ENCODE peak calls at places on chromosomes 4 and X, in seven cellular contexts. B is K562, Y is SK-N-SH, J is GM12878, P is HCT116, M is H1, W is HepG2. N is an unnamed sample.
A peak's percentile ranks its signal among the peaks of the same experiment; 100 is the strongest.

GRCh38 chrX:124433186-124433585 is 86.8 kb downstream of the SH2D1A start:
- DNase-seq in J (no peak), W (no peak), B (no peak), Y (no peak), P (no peak), M (no peak), N (no peak)

GRCh38 chr4:72858328-72858727 is 211.2 kb downstream of the COX18 start:
- DNase-seq in W (no peak), J (no peak), B (no peak), P (no peak), M (no peak), Y (no peak), N (no peak)

GRCh38 chr4:57077550-57078311 is 32.5 kb downstream of the IGFBP7 start:
- DNase-seq in W (peak; percentile 50), J (no peak), B (no peak), Y (no peak), P (no peak), M (no peak), N (no peak)

GRCh38 chr4:5084911-5085475 is 33.7 kb downstream of the STK32B start:
- DNase-seq in J (no peak), W (no peak), Y (no peak), B (no peak), P (no peak), M (no peak), N (no peak)

GRCh38 chrX:110964761-110965160 is 131.2 kb upstream of the PAK3 start:
- DNase-seq in B (no peak), W (no peak), M (peak; percentile 54), Y (no peak), J (no peak), P (no peak), N (no peak)

GRCh38 chr4:143375326-143376073 is 38.8 kb downstream of the GAB1 start:
- DNase-seq in M (no peak), Y (peak; percentile 39), J (no peak), P (peak; percentile 6), W (peak; percentile 17), B (peak; percentile 57), N (peak; percentile 50)

GRCh38 chrX:73577368-73577767 is 14.4 kb downstream of the CHIC1 start:
- DNase-seq in Y (no peak), J (no peak), M (no peak), B (no peak), P (no peak), W (no peak), N (no peak)

GRCh38 chr4:47109379-47109778 is 78.0 kb downstream of the GABRB1 start:
- DNase-seq in M (no peak), W (no peak), P (no peak), J (no peak), Y (no peak), B (no peak), N (no peak)

GRCh38 chr4:7450775-7451433 is 16.2 kb upstream of the PSAPL1 start:
- DNase-seq in Y (no peak), M (no peak), J (no peak), B (no peak), W (no peak), P (no peak), N (no peak)

GRCh38 chrX:105191878-105192277 is 28.6 kb downstream of the TEX13A start:
- DNase-seq in J (no peak), B (peak; percentile 6), Y (peak; percentile 8), W (no peak), P (no peak), M (peak; percentile 46), N (peak; percentile 32)

GRCh38 chrX:112834016-112834855 is 6.4 kb downstream of the AMOT start:
- DNase-seq in M (no peak), Y (peak; percentile 24), B (no peak), W (no peak), J (no peak), P (no peak), N (no peak)

GRCh38 chr4:138864961-138865720 is 150.4 kb upstream of the NOCT start:
- DNase-seq in J (no peak), P (no peak), M (no peak), W (no peak), B (no peak), Y (no peak), N (no peak)

GRCh38 chr4:98166025-98166730 is 22.9 kb upstream of the STPG2 start:
- DNase-seq in J (no peak), Y (no peak), M (no peak), B (no peak), P (peak; percentile 41), W (no peak), N (peak; percentile 14)

GRCh38 chrX:55451990-55452824 is at the start of gene MAGEH1:
- DNase-seq in J (peak; percentile 55), P (no peak), M (peak; percentile 62), W (peak; percentile 52), Y (peak; percentile 74), B (peak; percentile 81), N (peak; percentile 30)

GRCh38 chr4:157050561-157050960 is 25.4 kb upstream of the GLRB start:
- DNase-seq in Y (no peak), P (no peak), B (no peak), W (no peak), J (no peak), M (no peak), N (no peak)

GRCh38 chr4:151322565-151322964 is 2.8 kb downstream of the SH3D19 start:
- DNase-seq in P (no peak), J (no peak), Y (no peak), W (no peak), M (no peak), B (no peak), N (no peak)

GRCh38 chrX:119654112-119654531 is 38.8 kb downstream of the SEPTIN6 start:
- DNase-seq in B (no peak), J (no peak), P (no peak), W (no peak), M (no peak), Y (peak; percentile 12), N (no peak)

GRCh38 chr4:186810613-186811150 is 87.0 kb upstream of the FAT1 start:
- DNase-seq in Y (no peak), P (no peak), M (no peak), W (no peak), B (no peak), J (no peak), N (no peak)
- TF ChIP-seq JUND in Y (no peak), P (no peak), M (no peak), W (no peak), B (no peak), J (no peak), N (peak; percentile 27)

GRCh38 chrX:147741776-147742175 is 169.9 kb upstream of the FMR1 start:
- DNase-seq in J (no peak), B (no peak), Y (no peak), W (no peak), M (no peak), P (no peak), N (no peak)

GRCh38 chrX:147737690-147738089 is 174.0 kb upstream of the FMR1 start:
- DNase-seq in B (no peak), W (no peak), Y (no peak), M (no peak), J (no peak), P (no peak), N (no peak)

GRCh38 chrX:147735364-147735763 is 176.4 kb upstream of the FMR1 start:
- DNase-seq in Y (no peak), J (no peak), W (no peak), M (no peak), P (no peak), B (no peak), N (no peak)

GRCh38 chrX:147736045-147736444 is 175.7 kb upstream of the FMR1 start:
- DNase-seq in M (no peak), P (no peak), J (no peak), W (no peak), Y (no peak), B (no peak), N (no peak)

GRCh38 chrX:147738260-147738659 is 173.5 kb upstream of the FMR1 start:
- DNase-seq in W (no peak), M (no peak), Y (no peak), B (no peak), J (no peak), P (no peak), N (no peak)
- TF ChIP-seq JUND in W (no peak), M (no peak), Y (no peak), B (no peak), J (no peak), P (no peak), N (no peak)

DNA sequence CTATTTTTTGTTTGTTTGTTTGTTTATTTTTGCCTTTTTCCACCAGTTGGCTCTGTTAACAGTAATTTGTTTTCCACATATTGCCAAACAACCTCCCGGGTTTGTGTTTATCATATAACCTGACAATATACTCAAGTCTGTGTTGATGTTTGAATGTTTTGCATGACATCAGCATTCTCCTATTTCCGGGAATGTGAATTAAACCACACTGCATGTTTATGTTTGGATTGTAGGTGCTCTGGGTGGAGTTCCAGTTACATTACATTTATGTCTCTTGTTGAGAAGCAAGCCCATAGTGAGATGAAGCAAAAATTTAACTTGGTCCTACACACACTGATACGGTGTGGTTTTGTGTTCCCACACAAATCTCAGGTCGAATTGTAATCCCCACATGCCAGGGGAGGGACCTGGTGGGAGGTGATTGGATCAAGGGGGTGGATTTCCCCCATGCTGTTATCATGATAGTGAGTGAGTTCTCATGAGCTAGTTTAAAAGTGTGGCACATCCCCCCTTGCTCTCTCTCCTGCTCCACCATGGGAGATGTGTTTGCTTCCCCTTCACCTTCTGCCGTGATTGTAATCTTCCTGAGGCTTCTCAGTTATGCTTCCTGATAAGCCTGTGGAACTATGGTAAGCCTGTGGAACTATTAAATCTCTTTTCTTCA is 54.4 kb upstream of the CLNK start:
- DNase-seq in B (no peak), Y (no peak), W (no peak), P (no peak), M (no peak), J (no peak), N (no peak)
- TF ChIP-seq JUND in B (no peak), Y (no peak), W (no peak), P (no peak), M (no peak), J (no peak), N (no peak)

GRCh38 chr4:149887091-149887490 is 71.4 kb upstream of the IQCM start:
- DNase-seq in B (no peak), M (no peak), Y (no peak), P (no peak), J (no peak), W (no peak), N (no peak)

GRCh38 chr4:149884529-149885206 is 69.0 kb upstream of the IQCM start:
- DNase-seq in M (no peak), B (no peak), P (no peak), Y (no peak), W (no peak), J (no peak), N (no peak)

GRCh38 chr4:149889976-149890375 is 74.3 kb upstream of the IQCM start:
- DNase-seq in P (no peak), W (no peak), B (no peak), J (no peak), M (no peak), Y (no peak), N (no peak)

GRCh38 chr4:149884046-149884445 is 68.4 kb upstream of the IQCM start:
- DNase-seq in B (no peak), W (no peak), P (no peak), J (no peak), M (no peak), Y (no peak), N (no peak)

DNA sequence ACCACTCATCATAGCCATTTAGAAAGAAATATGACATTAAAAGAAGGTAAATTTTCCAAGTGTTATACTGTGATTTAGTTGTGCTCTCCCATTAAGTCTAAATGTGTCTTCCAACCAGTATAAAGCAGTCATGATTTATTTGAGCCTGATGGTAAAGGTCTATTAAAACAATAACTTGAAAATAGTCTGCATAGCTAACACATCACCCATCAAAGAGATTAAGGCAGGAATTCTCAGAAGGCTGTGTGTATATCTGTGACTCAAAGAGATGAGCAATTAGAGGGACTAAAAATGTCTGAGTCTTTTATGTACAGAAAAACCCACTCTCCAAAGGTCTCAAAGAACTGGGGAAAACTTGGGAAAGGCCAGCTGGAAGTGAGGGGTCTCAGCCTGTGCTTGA is 70.3 kb upstream of the IQCM start:
- DNase-seq in W (no peak), B (no peak), P (no peak), M (no peak), Y (no peak), J (no peak), N (no peak)
- TF ChIP-seq JUND in W (no peak), B (no peak), P (peak; percentile 11), M (no peak), Y (no peak), J (no peak), N (no peak)